ENCODE peak calls at places on chromosomes 2 and 18, in five cellular contexts. One of them, this sample, is unnamed.

GRCh38 chr2:240367721-240368120 is 67.7 kb upstream of the GPC1 start:
- DNase-seq in progenitor cell of endocrine pancreas: no peak
- DNase-seq in osteocyte: no peak
- DNase-seq in RWPE1: no peak
- DNase-seq in neural crest cell: no peak
- DNase-seq in this sample: no peak

GRCh38 chr2:924202-924601 is 26.4 kb upstream of the SNTG2 start:
- DNase-seq in progenitor cell of endocrine pancreas: no peak
- DNase-seq in osteocyte: no peak
- DNase-seq in RWPE1: no peak
- DNase-seq in neural crest cell: no peak
- DNase-seq in this sample: no peak

GRCh38 chr2:195501746-195502145 is 155.3 kb upstream of the SLC39A10 start:
- DNase-seq in progenitor cell of endocrine pancreas: no peak
- DNase-seq in osteocyte: no peak
- DNase-seq in RWPE1: peak
- DNase-seq in neural crest cell: no peak
- DNase-seq in this sample: no peak

GRCh38 chr2:176562359-176563043 is 293.3 kb downstream of the MTX2 start:
- DNase-seq in progenitor cell of endocrine pancreas: no peak
- DNase-seq in osteocyte: no peak
- DNase-seq in RWPE1: peak
- DNase-seq in neural crest cell: no peak
- DNase-seq in this sample: peak

GRCh38 chr2:206477296-206477695 is 34.0 kb downstream of the ADAM23 start:
- DNase-seq in progenitor cell of endocrine pancreas: no peak
- DNase-seq in osteocyte: no peak
- DNase-seq in RWPE1: peak
- DNase-seq in neural crest cell: no peak
- DNase-seq in this sample: no peak

GRCh38 chr18:60649107-60649506 is 276.5 kb upstream of the MC4R start:
- DNase-seq in progenitor cell of endocrine pancreas: no peak
- DNase-seq in osteocyte: no peak
- DNase-seq in RWPE1: no peak
- DNase-seq in neural crest cell: no peak
- DNase-seq in this sample: no peak

GRCh38 chr2:28956415-28956826 is 24.7 kb upstream of the TOGARAM2 start:
- DNase-seq in progenitor cell of endocrine pancreas: peak
- DNase-seq in osteocyte: no peak
- DNase-seq in RWPE1: peak
- DNase-seq in neural crest cell: peak
- DNase-seq in this sample: no peak

GRCh38 chr2:74917702-74918619 is 40.5 kb upstream of the POLE4 start:
- DNase-seq in progenitor cell of endocrine pancreas: no peak
- DNase-seq in osteocyte: no peak
- DNase-seq in RWPE1: peak
- DNase-seq in neural crest cell: no peak
- DNase-seq in this sample: peak

GRCh38 chr2:39741871-39742270 is 37.2 kb downstream of the THUMPD2 start:
- DNase-seq in progenitor cell of endocrine pancreas: no peak
- DNase-seq in osteocyte: no peak
- DNase-seq in RWPE1: no peak
- DNase-seq in neural crest cell: no peak
- DNase-seq in this sample: no peak

GRCh38 chr2:67982956-67983355 is 79.8 kb downstream of the C1D start:
- DNase-seq in progenitor cell of endocrine pancreas: no peak
- DNase-seq in osteocyte: no peak
- DNase-seq in RWPE1: no peak
- DNase-seq in neural crest cell: no peak
- DNase-seq in this sample: no peak

GRCh38 chr2:51795248-51795888 is 763.4 kb upstream of the NRXN1 start:
- DNase-seq in progenitor cell of endocrine pancreas: no peak
- DNase-seq in osteocyte: no peak
- DNase-seq in RWPE1: no peak
- DNase-seq in neural crest cell: peak
- DNase-seq in this sample: no peak

GRCh38 chr2:229445501-229446294 is 174.6 kb upstream of the PID1 start:
- DNase-seq in progenitor cell of endocrine pancreas: no peak
- DNase-seq in osteocyte: no peak
- DNase-seq in RWPE1: no peak
- DNase-seq in neural crest cell: no peak
- DNase-seq in this sample: peak

GRCh38 chr2:120958623-120959366 is 223.1 kb downstream of the GLI2 start:
- DNase-seq in progenitor cell of endocrine pancreas: no peak
- DNase-seq in osteocyte: no peak
- DNase-seq in RWPE1: no peak
- DNase-seq in neural crest cell: peak
- DNase-seq in this sample: no peak

GRCh38 chr2:239376351-239376750 is 24.5 kb downstream of the HDAC4 start:
- DNase-seq in progenitor cell of endocrine pancreas: no peak
- DNase-seq in osteocyte: no peak
- DNase-seq in RWPE1: no peak
- DNase-seq in neural crest cell: no peak
- DNase-seq in this sample: no peak

GRCh38 chr2:239222346-239223028 is 178.3 kb downstream of the HDAC4 start:
- DNase-seq in progenitor cell of endocrine pancreas: no peak
- DNase-seq in osteocyte: no peak
- DNase-seq in RWPE1: no peak
- DNase-seq in neural crest cell: no peak
- DNase-seq in this sample: peak

GRCh38 chr2:55052087-55053061 is 2.1 kb upstream of the RTN4 start:
- DNase-seq in progenitor cell of endocrine pancreas: no peak
- DNase-seq in osteocyte: no peak
- DNase-seq in RWPE1: no peak
- DNase-seq in neural crest cell: no peak
- DNase-seq in this sample: no peak

GRCh38 chr2:9311488-9311887 is 104.9 kb downstream of the ASAP2 start:
- DNase-seq in progenitor cell of endocrine pancreas: no peak
- DNase-seq in osteocyte: no peak
- DNase-seq in RWPE1: peak
- DNase-seq in neural crest cell: no peak
- DNase-seq in this sample: peak

GRCh38 chr18:63161728-63162195 is 157.8 kb downstream of the BCL2 start:
- DNase-seq in progenitor cell of endocrine pancreas: no peak
- DNase-seq in osteocyte: no peak
- DNase-seq in RWPE1: peak
- DNase-seq in neural crest cell: no peak
- DNase-seq in this sample: peak

GRCh38 chr2:168247341-168248305 is at the start of gene STK39:
- DNase-seq in progenitor cell of endocrine pancreas: peak
- DNase-seq in osteocyte: peak
- DNase-seq in RWPE1: peak
- DNase-seq in neural crest cell: peak
- DNase-seq in this sample: peak

GRCh38 chr2:47819834-47820233 is 36.9 kb downstream of the MSH6 start:
- DNase-seq in progenitor cell of endocrine pancreas: no peak
- DNase-seq in osteocyte: no peak
- DNase-seq in RWPE1: peak
- DNase-seq in neural crest cell: no peak
- DNase-seq in this sample: peak

GRCh38 chr2:100781523-100782375 is 38.2 kb upstream of the NPAS2 start:
- DNase-seq in progenitor cell of endocrine pancreas: no peak
- DNase-seq in osteocyte: no peak
- DNase-seq in RWPE1: no peak
- DNase-seq in neural crest cell: no peak
- DNase-seq in this sample: no peak

GRCh38 chr2:170361359-170361936 is 183.5 kb downstream of the MYO3B start:
- DNase-seq in progenitor cell of endocrine pancreas: peak
- DNase-seq in osteocyte: no peak
- DNase-seq in RWPE1: peak
- DNase-seq in neural crest cell: peak
- DNase-seq in this sample: peak

DNA sequence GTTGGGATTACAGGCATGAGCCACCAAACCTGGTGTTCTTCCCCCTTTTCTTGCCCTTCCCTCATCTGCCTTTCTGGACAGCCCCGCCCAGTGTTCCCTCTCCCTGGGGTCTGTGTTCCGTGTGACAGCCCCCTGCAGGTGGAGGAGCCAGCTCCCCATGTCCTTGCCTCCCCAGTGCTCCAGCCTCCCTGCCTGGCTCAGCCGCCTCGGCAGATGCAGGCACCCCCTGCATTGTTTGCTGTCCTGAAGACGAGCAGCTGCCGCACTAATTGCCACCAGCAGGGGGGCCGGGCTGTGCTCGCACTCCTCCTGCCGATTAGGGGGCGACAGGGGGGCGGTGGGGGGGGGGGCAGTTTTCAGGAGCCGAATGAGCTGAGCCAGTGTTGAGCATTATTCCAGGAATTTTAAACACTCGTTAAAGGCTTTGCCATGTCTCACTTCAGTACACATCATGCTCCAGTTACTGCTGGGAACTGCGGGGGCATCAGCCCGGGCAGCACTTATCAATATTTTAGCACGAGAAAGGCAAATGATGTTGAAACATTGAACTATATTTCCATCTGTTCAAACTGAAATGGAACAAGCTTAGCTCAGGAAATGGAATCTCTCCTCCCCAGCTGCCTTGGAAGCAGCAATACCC is 23.3 kb downstream of the SIX3 start:
- DNase-seq in progenitor cell of endocrine pancreas: no peak
- DNase-seq in osteocyte: no peak
- DNase-seq in RWPE1: no peak
- DNase-seq in neural crest cell: no peak
- DNase-seq in this sample: no peak
- TF ChIP-seq CTCF in progenitor cell of endocrine pancreas: peak
- TF ChIP-seq CTCF in osteocyte: peak
- TF ChIP-seq CTCF in RWPE1: no peak
- TF ChIP-seq CTCF in neural crest cell: peak
- TF ChIP-seq CTCF in this sample: peak

GRCh38 chr2:17166506-17166905 is 351.7 kb downstream of the RAD51AP2 start:
- DNase-seq in progenitor cell of endocrine pancreas: no peak
- DNase-seq in osteocyte: no peak
- DNase-seq in RWPE1: no peak
- DNase-seq in neural crest cell: no peak
- DNase-seq in this sample: no peak

GRCh38 chr2:17177094-17177493 is 341.1 kb downstream of the RAD51AP2 start:
- DNase-seq in progenitor cell of endocrine pancreas: no peak
- DNase-seq in osteocyte: no peak
- DNase-seq in RWPE1: no peak
- DNase-seq in neural crest cell: no peak
- DNase-seq in this sample: no peak

DNA sequence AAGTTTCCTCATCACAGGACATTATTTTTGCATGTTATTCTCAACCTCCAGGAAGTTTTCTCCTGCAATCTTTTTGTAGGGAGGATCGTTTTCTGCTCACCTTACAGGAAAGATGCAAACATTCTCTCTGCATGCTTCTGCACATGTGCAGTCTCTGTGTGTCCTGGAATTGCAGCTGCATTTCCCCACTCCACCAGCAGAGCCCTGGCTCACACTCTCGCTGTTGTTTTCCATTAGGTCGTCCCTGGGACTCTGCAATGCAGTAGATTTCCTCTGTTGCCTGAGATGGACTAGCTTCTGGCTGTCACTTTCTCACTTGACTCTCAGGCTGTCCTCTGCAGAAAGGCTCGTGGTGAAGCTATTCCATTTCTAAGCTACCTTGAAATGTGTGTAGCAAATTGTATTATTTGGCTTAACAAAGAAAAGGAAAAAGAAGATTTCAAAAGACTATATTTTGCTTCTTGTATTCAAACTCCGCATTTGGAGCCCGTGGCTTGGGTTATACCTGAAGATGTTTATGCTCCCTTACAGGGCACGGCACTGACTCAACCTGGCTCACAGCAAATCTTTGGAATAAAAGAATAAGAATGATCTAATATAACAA is 346.7 kb downstream of the RAD51AP2 start:
- DNase-seq in progenitor cell of endocrine pancreas: peak
- DNase-seq in osteocyte: no peak
- DNase-seq in RWPE1: peak
- DNase-seq in neural crest cell: peak
- DNase-seq in this sample: no peak
- TF ChIP-seq CTCF in progenitor cell of endocrine pancreas: peak
- TF ChIP-seq CTCF in osteocyte: peak
- TF ChIP-seq CTCF in RWPE1: peak
- TF ChIP-seq CTCF in neural crest cell: peak
- TF ChIP-seq CTCF in this sample: no peak

DNA sequence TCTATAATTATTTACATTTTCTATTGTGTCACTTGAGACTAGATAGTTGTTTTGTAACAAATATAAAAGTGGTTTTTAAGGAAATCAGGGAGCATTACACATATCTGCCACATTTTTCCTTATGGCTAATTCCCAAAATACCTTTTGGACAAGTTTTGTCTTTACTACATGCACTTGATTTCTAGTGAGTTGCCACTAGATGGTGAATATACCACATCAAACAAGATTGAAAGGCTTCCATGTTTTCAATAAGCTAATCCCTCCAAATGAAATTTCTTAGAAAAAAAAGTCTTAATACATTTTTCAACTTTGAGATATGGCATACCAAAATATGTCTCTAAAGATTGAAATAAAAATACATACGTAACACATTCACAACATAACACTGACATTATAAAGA is 9.1 kb upstream of the HIBCH start:
- DNase-seq in progenitor cell of endocrine pancreas: no peak
- DNase-seq in osteocyte: no peak
- DNase-seq in RWPE1: peak
- DNase-seq in neural crest cell: no peak
- DNase-seq in this sample: no peak
- TF ChIP-seq CTCF in progenitor cell of endocrine pancreas: no peak
- TF ChIP-seq CTCF in osteocyte: peak
- TF ChIP-seq CTCF in RWPE1: peak
- TF ChIP-seq CTCF in neural crest cell: peak
- TF ChIP-seq CTCF in this sample: peak

DNA sequence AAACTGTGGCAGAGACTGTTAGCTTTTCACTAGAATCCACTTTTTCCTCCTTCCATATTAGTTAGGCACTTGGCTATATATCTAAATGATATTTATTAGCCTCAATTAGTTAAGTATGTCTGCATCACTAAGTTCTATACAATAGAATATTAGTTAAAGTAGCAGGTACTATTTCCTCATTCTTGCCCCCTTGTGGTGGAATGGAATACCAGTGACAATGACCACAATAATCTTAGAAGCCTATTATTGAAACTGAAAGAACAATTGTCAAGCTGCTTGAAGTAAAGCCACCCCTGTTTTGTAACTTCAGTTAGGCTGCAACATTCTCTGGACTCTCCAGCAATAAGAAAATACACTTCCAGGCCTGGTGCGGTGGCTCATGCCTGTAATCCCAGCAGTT is 476.3 kb upstream of the VWC2L start:
- DNase-seq in progenitor cell of endocrine pancreas: no peak
- DNase-seq in osteocyte: no peak
- DNase-seq in RWPE1: peak
- DNase-seq in neural crest cell: no peak
- DNase-seq in this sample: peak
- TF ChIP-seq CTCF in progenitor cell of endocrine pancreas: peak
- TF ChIP-seq CTCF in osteocyte: peak
- TF ChIP-seq CTCF in RWPE1: peak
- TF ChIP-seq CTCF in neural crest cell: peak
- TF ChIP-seq CTCF in this sample: peak